ENCODE peak calls at places on chromosomes 11 and 22, in four cellular contexts. P is colonic mucosa; I is GM13977; A is CD8-positive, alpha-beta T cell. B is an unnamed sample.

GRCh38 chr22:35328472-35328885 is 28.8 kb downstream of the TOM1 start:
- DNase-seq in I (no peak), P (no peak), A (no peak), B (no peak)

GRCh38 chr11:20671856-20672546 is 2.6 kb downstream of the NELL1 start:
- DNase-seq in A (no peak), I (peak), P (no peak), B (no peak)

GRCh38 chr11:9802291-9802861 is 138.5 kb downstream of the SWAP70 start:
- DNase-seq in P (no peak), A (no peak), I (no peak), B (no peak)

GRCh38 chr11:116981216-116981887 is 116.9 kb downstream of the SIK3 start:
- DNase-seq in I (no peak), A (no peak), P (no peak), B (no peak)

GRCh38 chr11:104118105-104118762 is 45.7 kb downstream of the PDGFD start:
- DNase-seq in P (no peak), I (no peak), A (no peak), B (no peak)

GRCh38 chr22:22371031-22371541 is 126.5 kb downstream of the VPREB1 start:
- DNase-seq in I (no peak), P (no peak), A (no peak), B (no peak)

GRCh38 chr11:77879218-77879617 is 58.3 kb downstream of the AAMDC start:
- DNase-seq in P (no peak), A (no peak), I (no peak), B (no peak)

GRCh38 chr11:95922099-95922498 is 1.8 kb downstream of the MTMR2 start:
- DNase-seq in A (no peak), I (no peak), P (no peak), B (no peak)

GRCh38 chr11:88402192-88402715 is 64.7 kb upstream of the CTSC start:
- DNase-seq in I (no peak), A (no peak), P (no peak), B (no peak)

GRCh38 chr22:28904211-28904808 is 20.9 kb downstream of the ZNRF3 start:
- DNase-seq in A (no peak), I (no peak), P (no peak), B (no peak)

GRCh38 chr11:34416088-34416487 is 22.6 kb upstream of the CAT start:
- DNase-seq in I (no peak), A (no peak), P (no peak), B (no peak)

GRCh38 chr11:8019671-8020597 is 32.8 kb downstream of the EIF3F start:
- DNase-seq in A (no peak), P (peak), I (peak), B (peak)

GRCh38 chr11:113728814-113729213 is 22.7 kb upstream of the TMPRSS5 start:
- DNase-seq in A (no peak), I (no peak), P (no peak), B (no peak)

GRCh38 chr11:67700141-67700540 is 25.7 kb upstream of the ALDH3B2 start:
- DNase-seq in I (no peak), A (no peak), P (no peak), B (no peak)

GRCh38 chr11:83124631-83125424 is 32.1 kb upstream of the PCF11 start:
- DNase-seq in I (no peak), P (no peak), A (no peak), B (no peak)

GRCh38 chr22:22753526-22754267 is 109.3 kb downstream of the GGTLC2 start:
- DNase-seq in I (peak), A (peak), P (peak), B (peak)

GRCh38 chr11:93089474-93090102 is 108.2 kb downstream of the SLC36A4 start:
- DNase-seq in P (peak), I (peak), A (no peak), B (peak)

GRCh38 chr22:27135582-27135981 is 478.2 kb downstream of the MIAT start:
- DNase-seq in P (no peak), A (no peak), I (no peak), B (no peak)

GRCh38 chr22:42635531-42635930 is 4.9 kb downstream of the ATP5MGL start:
- DNase-seq in I (no peak), P (peak), A (no peak), B (no peak)

GRCh38 chr11:65421204-65422103 is 1.1 kb upstream of the NEAT1 start:
- DNase-seq in A (peak), P (peak), I (peak), B (no peak)

GRCh38 chr11:1694846-1695547 is 2.0 kb upstream of the KRTAP5-6 start:
- DNase-seq in A (no peak), I (no peak), P (peak), B (no peak)
- TF ChIP-seq CTCF in A (no peak), I (no peak), P (no peak), B (no peak)

GRCh38 chr11:121652982-121653381 is 200.2 kb upstream of the SORL1-AS1 start:
- DNase-seq in I (no peak), P (no peak), A (no peak), B (no peak)
- TF ChIP-seq CTCF in I (no peak), P (no peak), A (no peak), B (no peak)

GRCh38 chr11:60777106-60777505 is 8.0 kb upstream of the MS4A10 start:
- DNase-seq in P (no peak), I (no peak), A (no peak), B (no peak)

GRCh38 chr11:60775420-60775961 is 9.6 kb upstream of the MS4A10 start:
- DNase-seq in P (peak), A (peak), I (peak), B (peak)

GRCh38 chr11:60774726-60775125 is 10.4 kb upstream of the MS4A10 start:
- DNase-seq in I (no peak), P (no peak), A (no peak), B (no peak)

GRCh38 chr11:60777572-60777971 is 7.6 kb upstream of the MS4A10 start:
- DNase-seq in P (no peak), I (no peak), A (no peak), B (no peak)

DNA sequence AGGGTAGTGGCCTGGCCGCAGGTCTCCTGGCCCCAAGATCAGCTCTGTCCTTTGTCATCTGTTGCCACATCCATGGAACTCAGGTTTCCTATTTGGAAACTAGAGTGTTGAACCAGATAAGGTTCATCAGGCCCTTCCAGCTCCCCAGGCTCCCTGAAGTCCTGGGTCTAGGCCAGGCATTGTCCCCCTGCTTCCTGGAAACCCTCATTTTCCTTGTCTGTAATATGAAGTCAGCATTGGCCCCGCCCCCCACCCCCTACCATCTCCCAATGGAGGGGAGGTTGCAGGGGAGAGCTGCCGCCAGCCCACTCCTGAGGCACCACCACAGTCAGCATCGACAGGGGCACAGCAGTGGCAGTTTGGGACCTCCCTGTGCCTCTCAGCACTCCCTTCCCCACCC is 9.0 kb upstream of the MS4A10 start:
- DNase-seq in I (no peak), P (no peak), A (no peak), B (no peak)
- TF ChIP-seq CTCF in I (no peak), P (no peak), A (no peak), B (no peak)

DNA sequence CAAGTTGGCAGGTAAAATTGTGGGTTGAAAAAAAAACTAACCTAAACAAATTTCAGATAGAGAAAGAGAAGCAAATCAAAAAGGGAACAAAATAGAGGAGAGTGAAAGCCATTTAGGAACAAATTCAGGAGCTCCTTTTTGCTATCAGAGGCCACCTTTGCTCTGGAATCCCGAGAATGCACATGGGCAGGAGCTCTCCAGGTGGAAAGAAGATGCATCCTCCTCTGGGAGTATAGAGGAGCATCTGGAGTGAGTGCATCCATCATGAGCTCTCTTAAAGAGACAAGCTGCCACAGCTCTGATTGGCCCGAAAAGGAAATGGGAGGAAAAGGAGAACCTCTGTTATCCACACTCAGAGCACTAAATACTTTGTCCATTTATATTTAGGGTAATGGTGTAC is 26.3 kb downstream of the MRGPRX1 start:
- DNase-seq in P (no peak), A (no peak), I (no peak), B (no peak)
- TF ChIP-seq CTCF in P (no peak), A (no peak), I (no peak), B (no peak)

DNA sequence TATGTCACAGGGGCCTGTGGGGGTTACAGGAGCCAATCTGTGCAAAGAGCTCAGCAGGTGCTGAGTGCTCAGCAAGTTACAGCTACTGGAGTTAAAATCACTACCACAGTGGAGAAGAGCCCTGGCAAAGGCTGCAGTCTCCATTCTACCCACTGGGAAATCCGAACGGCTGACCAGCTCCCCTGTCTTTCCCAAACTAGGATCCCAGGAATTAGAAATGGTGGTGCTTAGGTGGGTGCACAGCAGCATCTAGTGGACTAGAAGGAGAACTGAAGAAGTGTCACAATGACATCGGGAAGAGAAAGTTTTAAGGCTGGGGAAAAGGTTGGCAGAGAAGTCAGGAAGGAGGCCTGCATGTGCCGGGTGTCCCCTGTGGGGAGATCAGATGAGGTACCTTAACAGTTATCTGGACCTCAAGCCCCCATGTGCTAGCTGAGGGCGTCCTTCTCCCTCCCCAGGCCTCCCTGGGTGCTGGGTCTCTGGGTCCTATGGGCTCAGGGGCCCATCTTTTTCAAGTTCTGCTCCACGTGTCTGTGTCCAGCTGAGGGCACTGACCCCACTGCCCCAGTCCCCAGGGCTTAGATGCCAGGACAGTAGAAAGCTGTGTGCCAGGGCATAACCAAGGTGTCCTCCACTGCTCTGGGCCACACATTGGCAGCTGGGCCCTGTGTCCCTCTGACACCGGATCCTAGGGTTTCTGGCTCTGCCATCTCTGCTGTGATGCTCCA is 1.9 kb downstream of the PIWIL3 start:
- DNase-seq in P (no peak), I (no peak), A (no peak), B (no peak)
- TF ChIP-seq CTCF in P (no peak), I (peak), A (no peak), B (no peak)

GRCh38 chr22:38481162-38481870 is 13.4 kb downstream of the KDELR3 start:
- DNase-seq in I (no peak), P (no peak), A (no peak), B (no peak)
- TF ChIP-seq CTCF in I (no peak), P (no peak), A (no peak), B (no peak)

DNA sequence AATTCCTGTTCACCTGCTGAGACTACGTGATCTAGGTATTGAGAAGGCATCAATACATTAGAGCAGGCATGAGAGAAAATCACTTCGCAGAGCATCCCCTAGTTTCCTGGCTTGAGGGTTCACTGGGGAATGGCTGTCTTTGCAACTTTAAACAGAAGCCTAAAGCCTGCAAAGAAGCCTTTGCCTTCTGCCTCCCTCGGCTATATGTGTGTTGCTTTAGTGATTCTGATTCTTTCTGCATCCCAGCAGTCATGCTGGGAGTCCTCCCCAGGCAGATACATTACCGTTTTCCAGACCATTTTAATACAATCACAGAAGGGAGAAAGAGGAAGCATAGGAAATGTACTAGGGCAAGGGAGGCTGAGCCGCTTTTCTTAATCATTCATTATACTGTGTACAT is 773.2 kb upstream of the LRRC4C start:
- DNase-seq in I (no peak), P (no peak), A (no peak), B (no peak)
- TF ChIP-seq CTCF in I (no peak), P (no peak), A (no peak), B (no peak)

GRCh38 chr11:99916078-99916477 is 771.0 kb upstream of the ARHGAP42 start:
- DNase-seq in A (no peak), P (no peak), I (no peak), B (no peak)

GRCh38 chr11:99911116-99911515 is 776.0 kb upstream of the ARHGAP42 start:
- DNase-seq in I (no peak), A (no peak), P (no peak), B (no peak)
- TF ChIP-seq CTCF in I (no peak), A (no peak), P (no peak), B (no peak)

GRCh38 chr11:60482361-60482760 is 10.2 kb upstream of the MS4A12 start:
- DNase-seq in I (no peak), A (no peak), P (no peak), B (no peak)

DNA sequence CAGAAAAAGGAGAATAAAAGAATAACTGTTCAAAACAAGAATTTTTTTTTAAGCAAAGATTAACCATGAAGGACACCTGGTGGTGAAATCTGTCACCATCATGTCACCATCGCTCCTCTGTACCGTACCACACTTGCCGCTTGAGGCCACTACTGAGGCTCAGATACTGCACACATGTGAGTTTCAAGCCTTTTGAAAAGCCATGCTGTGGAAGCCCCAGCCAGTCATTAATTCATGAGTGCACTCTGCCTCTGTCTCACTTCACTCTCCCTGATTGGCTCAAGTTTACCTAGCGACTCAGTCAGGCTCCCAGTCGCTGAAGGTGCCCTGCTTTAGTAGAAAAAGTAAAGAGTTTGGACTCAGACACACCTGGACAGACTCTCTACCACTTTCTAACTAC is 6.6 kb upstream of the MS4A12 start:
- DNase-seq in I (peak), A (no peak), P (peak), B (peak)
- TF ChIP-seq CTCF in I (peak), A (no peak), P (peak), B (peak)

DNA sequence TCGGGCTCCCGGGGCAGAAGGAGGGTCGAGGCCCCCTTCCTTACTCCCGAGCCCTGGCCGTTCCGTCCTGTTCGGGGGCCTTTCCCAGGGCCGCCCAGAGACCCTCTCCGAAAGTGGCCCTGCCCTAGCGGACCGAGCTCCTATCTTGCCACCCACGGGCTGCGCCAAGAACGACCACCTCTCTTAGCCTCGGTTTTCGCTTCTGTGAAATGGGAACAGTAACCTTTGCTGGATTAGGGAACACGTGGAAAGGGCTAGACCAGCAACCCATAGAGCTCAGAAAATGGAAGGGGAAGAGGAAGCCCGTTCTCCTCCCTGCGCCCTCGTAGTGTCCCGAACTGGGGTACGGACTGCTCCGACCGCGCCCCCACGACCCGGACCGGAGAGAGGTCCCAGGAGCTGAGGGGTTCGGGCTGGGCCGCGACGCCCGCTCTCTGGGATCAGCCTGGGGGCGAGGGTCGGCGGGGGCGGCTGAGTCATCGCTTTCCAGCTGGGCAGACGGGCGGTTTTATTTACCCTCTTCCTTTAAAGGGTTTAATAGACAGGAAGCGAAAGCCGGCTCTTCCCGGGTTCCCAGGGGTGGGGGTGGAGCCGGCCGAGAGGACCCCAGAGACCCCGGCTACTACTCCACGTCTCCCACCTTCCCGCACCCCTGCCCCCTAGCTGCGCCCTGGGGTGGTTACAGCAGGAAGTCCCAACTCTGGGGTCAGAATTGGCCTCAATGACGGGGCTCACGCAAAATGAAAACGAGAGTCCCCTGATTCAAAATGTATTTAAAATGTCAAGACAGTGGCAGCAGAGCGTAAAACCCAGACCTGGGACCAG is 872 bp upstream of the PHLDA2 start:
- DNase-seq in P (peak), A (no peak), I (peak), B (peak)
- TF ChIP-seq CTCF in P (no peak), A (peak), I (peak), B (peak)